ENCODE peak calls at places on chromosomes 1 and 21, in seven cellular contexts. One of them, this sample, is unnamed.

GRCh38 chr1:25825605-25826004 is 5.9 kb downstream of the MTFR1L start:
- DNase-seq in HCT116: no peak
- DNase-seq in K562: no peak
- DNase-seq in GM12878: no peak
- DNase-seq in HepG2: peak
- DNase-seq in SK-N-SH: no peak
- DNase-seq in H1: no peak
- DNase-seq in this sample: no peak

GRCh38 chr1:28062806-28063205 is 25.6 kb downstream of the EYA3 start:
- DNase-seq in K562: no peak
- DNase-seq in HCT116: no peak
- DNase-seq in GM12878: no peak
- DNase-seq in SK-N-SH: no peak
- DNase-seq in H1: no peak
- DNase-seq in HepG2: no peak
- DNase-seq in this sample: no peak

GRCh38 chr1:108575241-108575850 is 15.4 kb downstream of the EEIG2 start:
- DNase-seq in SK-N-SH: no peak
- DNase-seq in GM12878: no peak
- DNase-seq in HepG2: no peak
- DNase-seq in HCT116: no peak
- DNase-seq in K562: no peak
- DNase-seq in H1: no peak
- DNase-seq in this sample: no peak

GRCh38 chr1:155324717-155325595 is 4.3 kb downstream of the RUSC1 start:
- DNase-seq in GM12878: no peak
- DNase-seq in HCT116: peak
- DNase-seq in K562: peak
- DNase-seq in H1: peak
- DNase-seq in HepG2: peak
- DNase-seq in SK-N-SH: peak
- DNase-seq in this sample: no peak

GRCh38 chr1:30722175-30722537 is 1.2 kb downstream of the MATN1 start:
- DNase-seq in HepG2: no peak
- DNase-seq in SK-N-SH: no peak
- DNase-seq in K562: no peak
- DNase-seq in GM12878: no peak
- DNase-seq in H1: no peak
- DNase-seq in HCT116: no peak
- DNase-seq in this sample: no peak

GRCh38 chr1:41902669-41903068 is 16.1 kb downstream of the HIVEP3 start:
- DNase-seq in SK-N-SH: no peak
- DNase-seq in H1: no peak
- DNase-seq in GM12878: no peak
- DNase-seq in HCT116: no peak
- DNase-seq in HepG2: no peak
- DNase-seq in K562: no peak
- DNase-seq in this sample: no peak

GRCh38 chr1:37822942-37823865 is 15.2 kb upstream of the YRDC start:
- DNase-seq in HepG2: no peak
- DNase-seq in K562: no peak
- DNase-seq in GM12878: no peak
- DNase-seq in HCT116: no peak
- DNase-seq in H1: no peak
- DNase-seq in SK-N-SH: no peak
- DNase-seq in this sample: no peak

GRCh38 chr1:183877321-183877720 is 72.4 kb downstream of the RGL1 start:
- DNase-seq in HepG2: no peak
- DNase-seq in H1: no peak
- DNase-seq in GM12878: no peak
- DNase-seq in HCT116: no peak
- DNase-seq in SK-N-SH: no peak
- DNase-seq in K562: no peak
- DNase-seq in this sample: no peak

GRCh38 chr1:7281821-7282220 is 489.3 kb upstream of the VAMP3 start:
- DNase-seq in HCT116: no peak
- DNase-seq in GM12878: no peak
- DNase-seq in K562: no peak
- DNase-seq in H1: no peak
- DNase-seq in SK-N-SH: no peak
- DNase-seq in HepG2: no peak
- DNase-seq in this sample: no peak

GRCh38 chr1:65830306-65830705 is 37.6 kb downstream of the PDE4B start:
- DNase-seq in HepG2: no peak
- DNase-seq in H1: no peak
- DNase-seq in SK-N-SH: no peak
- DNase-seq in GM12878: no peak
- DNase-seq in K562: no peak
- DNase-seq in HCT116: no peak
- DNase-seq in this sample: no peak

GRCh38 chr1:171217658-171218443 is 30.4 kb upstream of the FMO1 start:
- DNase-seq in K562: no peak
- DNase-seq in H1: no peak
- DNase-seq in SK-N-SH: no peak
- DNase-seq in GM12878: no peak
- DNase-seq in HepG2: no peak
- DNase-seq in HCT116: no peak
- DNase-seq in this sample: no peak

GRCh38 chr1:75632350-75632949 is 21.5 kb upstream of the SLC44A5 start:
- DNase-seq in H1: no peak
- DNase-seq in K562: peak
- DNase-seq in HepG2: peak
- DNase-seq in HCT116: peak
- DNase-seq in SK-N-SH: peak
- DNase-seq in GM12878: no peak
- DNase-seq in this sample: no peak

GRCh38 chr1:41673806-41674205 is 189.3 kb upstream of the EDN2 start:
- DNase-seq in H1: no peak
- DNase-seq in HepG2: no peak
- DNase-seq in GM12878: no peak
- DNase-seq in SK-N-SH: no peak
- DNase-seq in HCT116: no peak
- DNase-seq in K562: no peak
- DNase-seq in this sample: no peak

GRCh38 chr1:67126111-67126746 is 8.5 kb downstream of the C1orf141 start:
- DNase-seq in H1: no peak
- DNase-seq in GM12878: no peak
- DNase-seq in HepG2: no peak
- DNase-seq in HCT116: no peak
- DNase-seq in SK-N-SH: no peak
- DNase-seq in K562: no peak
- DNase-seq in this sample: no peak

GRCh38 chr21:39014751-39015150 is 168.5 kb downstream of the PSMG1 start:
- DNase-seq in SK-N-SH: no peak
- DNase-seq in H1: no peak
- DNase-seq in K562: no peak
- DNase-seq in GM12878: no peak
- DNase-seq in HCT116: no peak
- DNase-seq in HepG2: no peak
- DNase-seq in this sample: no peak

GRCh38 chr21:30990514-30991304 is 47.6 kb downstream of the KRTAP19-8 start:
- DNase-seq in HCT116: no peak
- DNase-seq in HepG2: no peak
- DNase-seq in SK-N-SH: no peak
- DNase-seq in H1: no peak
- DNase-seq in K562: no peak
- DNase-seq in GM12878: no peak
- DNase-seq in this sample: no peak

GRCh38 chr1:88877382-88877825 is 14.0 kb downstream of the GTF2B start:
- DNase-seq in HepG2: peak
- DNase-seq in SK-N-SH: peak
- DNase-seq in H1: no peak
- DNase-seq in HCT116: peak
- DNase-seq in K562: no peak
- DNase-seq in GM12878: no peak
- DNase-seq in this sample: no peak

GRCh38 chr1:89607156-89607555 is 25.8 kb upstream of the LRRC8C start:
- DNase-seq in HCT116: no peak
- DNase-seq in SK-N-SH: no peak
- DNase-seq in HepG2: no peak
- DNase-seq in H1: no peak
- DNase-seq in GM12878: no peak
- DNase-seq in K562: no peak
- DNase-seq in this sample: no peak

GRCh38 chr21:26495283-26495849 is 77.7 kb downstream of the CYYR1 start:
- DNase-seq in SK-N-SH: no peak
- DNase-seq in K562: no peak
- DNase-seq in H1: no peak
- DNase-seq in HCT116: no peak
- DNase-seq in HepG2: no peak
- DNase-seq in GM12878: no peak
- DNase-seq in this sample: no peak

GRCh38 chr1:6445062-6445763 is 20.6 kb downstream of the ESPN start:
- DNase-seq in HepG2: peak
- DNase-seq in K562: no peak
- DNase-seq in GM12878: no peak
- DNase-seq in SK-N-SH: peak
- DNase-seq in H1: no peak
- DNase-seq in HCT116: no peak
- DNase-seq in this sample: no peak

GRCh38 chr1:47557086-47557866 is 119.4 kb downstream of the FOXD2 start:
- DNase-seq in H1: no peak
- DNase-seq in K562: no peak
- DNase-seq in HCT116: no peak
- DNase-seq in HepG2: no peak
- DNase-seq in SK-N-SH: no peak
- DNase-seq in GM12878: no peak
- DNase-seq in this sample: no peak

GRCh38 chr1:33312413-33312749 is 8.5 kb downstream of the A3GALT2 start:
- DNase-seq in SK-N-SH: no peak
- DNase-seq in H1: no peak
- DNase-seq in HepG2: no peak
- DNase-seq in HCT116: no peak
- DNase-seq in GM12878: no peak
- DNase-seq in K562: no peak
- DNase-seq in this sample: no peak

GRCh38 chr1:114457675-114458074 is 53.3 kb downstream of the TRIM33 start:
- DNase-seq in GM12878: no peak
- DNase-seq in HepG2: peak
- DNase-seq in K562: no peak
- DNase-seq in HCT116: no peak
- DNase-seq in SK-N-SH: no peak
- DNase-seq in H1: no peak
- DNase-seq in this sample: no peak

GRCh38 chr1:243939167-243939848 is 89.3 kb upstream of the AKT3 start:
- DNase-seq in HCT116: no peak
- DNase-seq in H1: no peak
- DNase-seq in GM12878: no peak
- DNase-seq in SK-N-SH: no peak
- DNase-seq in HepG2: no peak
- DNase-seq in K562: peak
- DNase-seq in this sample: no peak
- TF ChIP-seq SIN3A in HCT116: no peak
- TF ChIP-seq SIN3A in H1: no peak
- TF ChIP-seq SIN3A in GM12878: no peak
- TF ChIP-seq SIN3A in SK-N-SH: no peak
- TF ChIP-seq SIN3A in HepG2: no peak
- TF ChIP-seq SIN3A in K562: no peak
- TF ChIP-seq SIN3A in this sample: no peak

DNA sequence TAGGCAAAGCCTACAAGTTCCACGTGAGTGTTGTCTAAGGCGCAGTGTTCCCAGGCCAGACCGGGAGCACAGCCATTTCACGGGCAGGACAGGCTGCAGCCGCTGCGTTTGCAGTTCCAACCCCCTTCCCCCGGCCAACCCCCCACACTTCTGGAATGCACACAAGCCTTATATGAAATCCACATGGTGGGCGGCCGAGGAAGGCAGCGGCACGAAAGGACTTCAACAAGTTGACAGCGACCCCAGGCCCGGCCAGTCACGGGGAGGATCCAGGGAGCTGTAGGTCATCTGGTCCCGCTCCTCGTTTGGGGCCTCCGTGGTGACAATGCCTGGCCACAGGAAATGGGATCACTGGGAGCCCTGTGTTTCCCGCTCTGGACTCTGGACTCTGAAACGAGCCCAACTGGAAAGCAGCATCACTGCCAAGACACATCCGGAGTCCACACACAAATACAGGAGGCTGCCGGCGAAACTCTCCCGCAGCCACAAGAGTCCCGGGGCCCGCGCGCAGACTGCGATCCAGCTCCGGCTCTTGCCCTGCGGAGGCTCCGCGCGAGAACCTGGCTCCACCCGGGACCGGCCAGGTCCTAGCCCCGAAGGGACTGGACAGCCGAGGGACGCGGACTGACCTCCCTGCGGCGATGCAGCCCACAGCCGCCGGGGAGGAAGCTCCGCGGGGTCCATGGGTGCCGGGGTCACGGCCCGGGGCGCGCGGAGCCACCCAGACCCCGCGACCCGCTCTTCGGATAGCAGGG is 794 bp downstream of the NID1 start:
- DNase-seq in HCT116: no peak
- DNase-seq in GM12878: no peak
- DNase-seq in HepG2: peak
- DNase-seq in K562: no peak
- DNase-seq in H1: no peak
- DNase-seq in SK-N-SH: peak
- DNase-seq in this sample: no peak
- TF ChIP-seq SIN3A in HCT116: no peak
- TF ChIP-seq SIN3A in GM12878: no peak
- TF ChIP-seq SIN3A in HepG2: peak
- TF ChIP-seq SIN3A in K562: no peak
- TF ChIP-seq SIN3A in H1: no peak
- TF ChIP-seq SIN3A in SK-N-SH: peak
- TF ChIP-seq SIN3A in this sample: peak

GRCh38 chr1:205950826-205951549 is 7.7 kb upstream of the SLC26A9 start:
- DNase-seq in HCT116: no peak
- DNase-seq in GM12878: no peak
- DNase-seq in HepG2: no peak
- DNase-seq in K562: no peak
- DNase-seq in SK-N-SH: no peak
- DNase-seq in H1: no peak
- DNase-seq in this sample: no peak
- TF ChIP-seq SIN3A in HCT116: no peak
- TF ChIP-seq SIN3A in GM12878: no peak
- TF ChIP-seq SIN3A in HepG2: no peak
- TF ChIP-seq SIN3A in K562: no peak
- TF ChIP-seq SIN3A in SK-N-SH: no peak
- TF ChIP-seq SIN3A in H1: no peak
- TF ChIP-seq SIN3A in this sample: no peak

DNA sequence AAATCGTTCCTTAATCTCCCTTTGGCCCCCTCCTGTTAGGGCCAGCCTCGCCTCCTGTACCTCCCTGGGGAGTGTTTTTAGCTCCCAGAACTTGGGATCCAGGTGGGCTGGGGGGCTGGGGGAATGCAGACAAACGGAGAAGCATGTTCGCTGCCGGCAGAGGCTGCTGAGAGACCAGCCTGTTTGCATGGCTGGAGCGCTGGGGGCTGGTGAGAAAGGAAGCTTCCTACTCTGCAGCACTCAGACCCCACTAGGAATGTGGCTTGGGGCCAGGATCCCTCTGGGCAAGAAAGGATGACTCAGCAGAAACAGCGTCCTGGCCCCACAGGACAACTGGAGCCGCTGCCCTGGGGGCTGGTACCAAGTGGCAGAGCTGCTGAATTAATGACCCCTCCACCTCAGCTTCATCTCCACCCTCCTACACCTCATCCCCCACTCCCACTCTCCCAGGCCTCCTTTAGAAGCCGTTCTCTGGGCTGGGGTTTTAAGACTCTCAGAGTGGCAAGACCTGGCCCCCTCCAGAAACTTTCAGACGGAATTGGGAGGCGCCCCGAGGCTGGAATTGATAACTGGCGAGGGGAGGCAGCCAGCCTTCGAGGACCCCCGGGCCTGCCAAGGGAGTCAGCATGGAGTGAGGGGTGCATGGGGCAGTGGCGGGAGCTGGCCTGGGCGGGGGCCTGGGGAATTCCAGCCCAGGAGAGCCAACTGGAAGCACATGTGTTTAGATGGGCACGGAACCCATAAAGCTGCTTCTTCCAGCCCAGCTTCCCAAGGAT is 28.5 kb upstream of the EPS8L3 start:
- DNase-seq in H1: no peak
- DNase-seq in HepG2: peak
- DNase-seq in GM12878: no peak
- DNase-seq in HCT116: no peak
- DNase-seq in SK-N-SH: peak
- DNase-seq in K562: peak
- DNase-seq in this sample: no peak
- TF ChIP-seq SIN3A in H1: no peak
- TF ChIP-seq SIN3A in HepG2: no peak
- TF ChIP-seq SIN3A in GM12878: no peak
- TF ChIP-seq SIN3A in HCT116: no peak
- TF ChIP-seq SIN3A in SK-N-SH: no peak
- TF ChIP-seq SIN3A in K562: no peak
- TF ChIP-seq SIN3A in this sample: no peak